ENCODE peak calls at places on chromosome 15, in nine cellular contexts. R, B, H, N, J, S, A, M and X are unnamed samples.

GRCh38 chr15:68311859-68312557 is 34.5 kb downstream of the FEM1B start:
- DNase-seq in H (no peak), M (peak), B (no peak), S (peak), J (no peak), A (no peak), N (no peak), R (peak), X (peak)

GRCh38 chr15:45458746-45459403 is 63.7 kb downstream of the SLC30A4 start:
- DNase-seq in H (peak), R (peak), N (peak), M (peak), S (peak), A (peak), B (no peak), J (peak), X (peak)

GRCh38 chr15:20644026-20644425 is 102.4 kb upstream of the GOLGA6L6 start:
- DNase-seq in J (no peak), A (no peak), H (no peak), S (no peak), B (no peak), M (no peak), N (no peak), R (no peak), X (peak)

GRCh38 chr15:40279437-40280141 is 3.3 kb downstream of the ANKRD63 start:
- DNase-seq in B (no peak), N (peak), H (peak), S (peak), A (peak), J (no peak), M (peak), R (peak), X (peak)

GRCh38 chr15:74202461-74203401 is at the start of gene STRA6:
- DNase-seq in A (no peak), J (no peak), B (no peak), H (no peak), R (peak), N (no peak), M (no peak), S (no peak), X (no peak)

GRCh38 chr15:78209646-78210348 is 24.6 kb downstream of the ACSBG1 start:
- DNase-seq in A (no peak), M (peak), B (no peak), S (no peak), R (peak), N (peak), H (peak), J (no peak), X (peak)

GRCh38 chr15:89640245-89640644 is 15.0 kb downstream of the KIF7 start:
- DNase-seq in N (no peak), J (no peak), R (no peak), M (no peak), B (no peak), A (no peak), S (no peak), H (no peak), X (no peak)

GRCh38 chr15:89463113-89463512 is 33.3 kb downstream of the RHCG start:
- DNase-seq in J (no peak), H (peak), M (no peak), A (no peak), N (no peak), S (no peak), R (no peak), B (no peak), X (no peak)

GRCh38 chr15:99961011-99961441 is 227.8 kb upstream of the LYSMD4 start:
- DNase-seq in A (no peak), S (no peak), R (peak), M (peak), H (peak), B (peak), J (no peak), N (no peak), X (peak)

GRCh38 chr15:29110176-29110575 is 159.4 kb downstream of the NSMCE3 start:
- DNase-seq in S (no peak), H (no peak), B (no peak), J (no peak), A (no peak), N (no peak), R (no peak), M (no peak), X (no peak)

GRCh38 chr15:84975871-84976351 is 5.7 kb upstream of the PDE8A start:
- DNase-seq in S (no peak), B (no peak), J (no peak), R (no peak), A (no peak), H (no peak), M (no peak), N (no peak), X (peak)

GRCh38 chr15:82999905-83000671 is 11.4 kb downstream of the C15orf40 start:
- DNase-seq in N (no peak), J (peak), R (peak), M (no peak), A (no peak), H (peak), B (no peak), S (no peak), X (no peak)

GRCh38 chr15:50562735-50563640 is 16.5 kb upstream of the USP50 start:
- DNase-seq in J (no peak), S (no peak), B (no peak), A (no peak), H (no peak), N (no peak), R (no peak), M (no peak), X (no peak)

GRCh38 chr15:93058904-93059427 is 30.0 kb downstream of the RGMA start:
- DNase-seq in N (no peak), B (no peak), R (no peak), A (no peak), M (no peak), S (no peak), J (no peak), H (no peak), X (no peak)

GRCh38 chr15:93056836-93057235 is 32.2 kb downstream of the RGMA start:
- DNase-seq in J (no peak), H (no peak), B (no peak), M (no peak), N (no peak), R (no peak), S (no peak), A (no peak), X (no peak)

GRCh38 chr15:93058128-93058527 is 30.9 kb downstream of the RGMA start:
- DNase-seq in M (no peak), S (no peak), H (no peak), B (no peak), J (no peak), R (no peak), N (no peak), A (no peak), X (no peak)

GRCh38 chr15:93059442-93059841 is 29.6 kb downstream of the RGMA start:
- DNase-seq in J (no peak), M (no peak), N (no peak), H (no peak), R (no peak), S (no peak), B (no peak), A (no peak), X (no peak)

DNA sequence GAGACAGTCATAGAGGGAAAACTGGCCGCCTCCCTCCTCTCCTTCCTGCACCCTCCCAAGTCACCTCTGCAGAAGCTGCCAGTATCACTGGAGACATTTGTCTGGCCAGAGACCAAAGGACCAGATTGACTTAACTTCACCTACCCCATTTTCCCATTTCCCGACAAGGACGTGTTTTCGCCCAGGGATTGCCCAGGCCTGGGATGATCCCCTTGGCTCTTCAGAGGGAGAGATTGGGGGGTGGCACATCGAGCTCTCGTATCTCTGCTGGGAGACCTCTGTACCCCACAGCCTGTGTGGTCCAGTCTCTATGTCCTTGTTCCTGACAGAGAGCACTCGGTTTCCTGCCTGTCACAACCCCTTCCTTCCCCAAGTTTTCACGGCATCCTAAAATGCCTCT is 31.4 kb downstream of the RGMA start:
- DNase-seq in N (no peak), S (no peak), B (no peak), A (no peak), J (no peak), H (no peak), M (no peak), R (no peak), X (no peak)
- TF ChIP-seq POLR2A in N (no peak), S (no peak), B (no peak), A (no peak), J (no peak), H (no peak), M (no peak), R (no peak), X (no peak)

GRCh38 chr15:48976444-48977088 is 12.8 kb upstream of the SHC4 start:
- DNase-seq in N (no peak), S (no peak), B (no peak), H (no peak), R (no peak), J (no peak), M (no peak), A (no peak), X (no peak)

GRCh38 chr15:48978638-48979037 is 14.9 kb upstream of the SHC4 start:
- DNase-seq in J (no peak), R (no peak), S (no peak), N (no peak), A (no peak), H (no peak), M (no peak), B (no peak), X (no peak)

GRCh38 chr15:48972750-48973503 is 9.2 kb upstream of the SHC4 start:
- DNase-seq in M (no peak), N (no peak), J (no peak), S (no peak), B (no peak), A (no peak), H (no peak), R (no peak), X (no peak)

GRCh38 chr15:48975713-48976419 is 12.1 kb upstream of the SHC4 start:
- DNase-seq in R (peak), S (peak), N (peak), M (peak), A (peak), B (peak), J (no peak), H (peak), X (peak)

DNA sequence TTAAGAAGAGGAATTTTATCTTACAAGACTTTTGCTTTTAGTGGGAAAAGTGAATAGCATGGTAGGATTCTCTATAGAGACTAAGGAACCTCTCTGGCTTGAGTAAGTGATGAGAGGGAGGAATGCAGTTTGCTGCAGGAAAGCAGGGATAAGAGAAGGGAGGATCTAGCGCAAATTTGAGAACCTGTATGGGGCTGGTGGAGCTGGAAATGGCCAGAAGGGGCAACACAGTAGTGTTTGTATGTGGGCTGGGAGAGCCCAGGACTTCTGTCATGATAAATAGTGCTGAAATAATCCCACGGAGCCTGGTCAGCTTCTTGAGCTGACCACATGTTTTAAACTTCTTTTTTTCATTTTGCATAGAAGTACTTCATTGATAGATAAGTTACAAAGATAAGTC is 11.1 kb upstream of the SHC4 start:
- DNase-seq in J (no peak), S (no peak), R (no peak), H (no peak), B (peak), A (no peak), N (no peak), M (no peak), X (no peak)
- H3K4me3 ChIP-seq in J (no peak), S (no peak), R (no peak), H (no peak), B (no peak), A (no peak), N (no peak), M (no peak), X (no peak)

DNA sequence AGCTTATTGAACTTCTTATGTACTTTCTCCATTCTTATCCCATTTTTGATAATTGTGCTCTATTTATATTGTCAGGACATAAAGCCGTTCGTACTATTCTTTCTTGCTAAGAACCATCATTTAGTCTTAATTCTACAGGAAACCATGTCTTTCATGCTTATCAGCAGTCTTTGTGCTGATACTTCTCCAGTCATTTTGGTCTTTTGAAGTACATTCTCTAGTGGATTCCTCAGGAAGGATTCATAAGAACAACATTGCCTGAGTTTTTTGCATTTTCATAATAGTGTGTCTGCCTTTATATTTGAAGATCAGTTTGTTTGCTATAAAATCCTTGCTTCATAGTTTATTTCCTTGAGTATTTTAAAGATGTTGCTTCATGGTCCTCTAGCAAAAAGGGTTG is 126.6 kb upstream of the NEO1 start:
- DNase-seq in N (no peak), B (no peak), J (no peak), A (no peak), M (no peak), S (no peak), H (no peak), R (no peak), X (no peak)
- TF ChIP-seq POLR2A in N (no peak), B (no peak), J (no peak), A (no peak), M (no peak), S (no peak), H (no peak), R (no peak), X (no peak)

GRCh38 chr15:96337991-96338771 is 7.7 kb downstream of the NR2F2 start:
- DNase-seq in R (no peak), N (no peak), M (no peak), J (no peak), B (no peak), H (no peak), S (no peak), A (no peak), X (no peak)
- H3K4me3 ChIP-seq in R (no peak), N (no peak), M (peak), J (peak), B (no peak), H (no peak), S (peak), A (peak), X (no peak)

DNA sequence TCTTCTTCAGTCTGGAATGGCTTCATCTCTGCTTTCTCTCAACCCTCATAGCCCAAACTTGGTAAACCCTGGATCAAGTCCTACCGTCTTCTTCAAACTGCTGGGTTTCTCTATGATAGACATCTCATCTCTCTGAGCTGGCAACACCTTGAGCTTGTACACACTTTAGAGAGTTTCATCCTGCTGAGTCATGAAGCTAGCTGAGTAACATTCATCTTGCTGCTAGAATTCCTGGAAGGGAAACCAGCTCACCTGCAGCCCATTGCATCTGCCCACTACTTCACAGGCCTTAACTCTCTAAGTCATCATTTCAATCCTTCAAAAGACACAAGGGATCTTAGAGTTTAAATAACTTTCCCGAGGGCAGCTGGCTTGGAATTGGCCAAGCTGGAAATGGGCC is 175.5 kb upstream of the RORA start:
- DNase-seq in M (no peak), R (no peak), A (no peak), J (no peak), B (no peak), S (no peak), H (no peak), N (no peak), X (no peak)
- TF ChIP-seq POLR2A in M (no peak), R (no peak), A (no peak), J (no peak), B (no peak), S (no peak), H (no peak), N (no peak), X (no peak)